ENCODE peak calls at places on chromosome 19, in five cellular contexts. L is H1, H is K562, B is SK-N-SH, C is HL-60. I is an unnamed sample.

GRCh38 chr19:34220472-34221063 is 33.8 kb upstream of the GARRE1 start:
- DNase-seq in L (no peak), H (peak; percentile 52), B (peak; percentile 67), C (peak; percentile 40), I (peak; percentile 83)

GRCh38 chr19:50327461-50328256 is 1.5 kb downstream of the KCNC3 start:
- DNase-seq in L (no peak), H (no peak), B (no peak), C (no peak), I (peak; percentile 23)

GRCh38 chr19:5826531-5827341 is 12.8 kb downstream of the FUT6 start:
- DNase-seq in L (no peak), H (peak; percentile 34), B (peak; percentile 83), C (peak; percentile 66), I (peak; percentile 85)

GRCh38 chr19:44698492-44699201 is at the start of gene CEACAM16:
- DNase-seq in L (no peak), H (no peak), B (no peak), C (no peak), I (no peak)

GRCh38 chr19:5624154-5624663 is 1.3 kb downstream of the SAFB start:
- DNase-seq in L (no peak), H (no peak), B (peak; percentile 35), C (no peak), I (peak; percentile 52)

GRCh38 chr19:44762033-44762432 is 13.5 kb downstream of the BCL3 start:
- DNase-seq in L (no peak), H (no peak), B (no peak), C (no peak), I (no peak)

GRCh38 chr19:18542936-18543813 is at the start of gene FKBP8:
- DNase-seq in L (peak; percentile 66), H (peak; percentile 97), B (peak; percentile 99), C (no peak), I (peak; percentile 97)

GRCh38 chr19:35124098-35125060 is 8.8 kb downstream of the FXYD3 start:
- DNase-seq in L (no peak), H (peak; percentile 97), B (peak; percentile 98), C (peak; percentile 58), I (peak; percentile 64)

GRCh38 chr19:6793973-6794372 is 21.5 kb downstream of the VAV1 start:
- DNase-seq in L (no peak), H (no peak), B (no peak), C (no peak), I (no peak)

GRCh38 chr19:15937771-15938170 is 3.4 kb upstream of the CYP4F11 start:
- DNase-seq in L (no peak), H (no peak), B (no peak), C (no peak), I (no peak)

GRCh38 chr19:46232029-46232428 is 2.5 kb downstream of the IGFL1 start:
- DNase-seq in L (no peak), H (no peak), B (no peak), C (no peak), I (no peak)

GRCh38 chr19:39179754-39180153 is 17.0 kb upstream of the NCCRP1 start:
- DNase-seq in L (no peak), H (no peak), B (no peak), C (no peak), I (no peak)

GRCh38 chr19:10214784-10215183 is 16.3 kb downstream of the S1PR2 start:
- DNase-seq in L (no peak), H (no peak), B (no peak), C (no peak), I (no peak)

GRCh38 chr19:49056101-49056901 is 1.2 kb downstream of the CGB7 start:
- DNase-seq in L (no peak), H (peak; percentile 88), B (peak; percentile 91), C (peak; percentile 15), I (peak; percentile 76)

GRCh38 chr19:27846944-27847343 is 1366.0 kb downstream of the UQCRFS1 start:
- DNase-seq in L (no peak), H (no peak), B (no peak), C (no peak), I (no peak)

GRCh38 chr19:10315335-10316214 is at the start of gene FDX2:
- DNase-seq in L (peak; percentile 79), H (peak; percentile 89), B (peak; percentile 97), C (no peak), I (peak; percentile 95)

GRCh38 chr19:41935781-41936415 is 7.6 kb upstream of the ERFL start:
- DNase-seq in L (no peak), H (no peak), B (no peak), C (no peak), I (no peak)

GRCh38 chr19:15575406-15575805 is 39.6 kb upstream of the CYP4F8 start:
- DNase-seq in L (no peak), H (no peak), B (no peak), C (no peak), I (no peak)

GRCh38 chr19:51372649-51373504 is at the start of gene NKG7:
- DNase-seq in L (no peak), H (peak; percentile 31), B (no peak), C (peak; percentile 92), I (no peak)

GRCh38 chr19:4456843-4457653 is 546 bp downstream of the UBXN6 start:
- DNase-seq in L (peak; percentile 44), H (peak; percentile 91), B (peak; percentile 98), C (peak; percentile 55), I (peak; percentile 85)

GRCh38 chr19:53308339-53308811 is 25.2 kb upstream of the ZNF845 start:
- DNase-seq in L (peak; percentile 56), H (peak; percentile 45), B (peak; percentile 85), C (no peak), I (peak; percentile 96)

GRCh38 chr19:17235618-17236413 is 9.8 kb downstream of the OCEL1 start:
- DNase-seq in L (no peak), H (peak; percentile 90), B (peak; percentile 90), C (peak; percentile 72), I (peak; percentile 78)

GRCh38 chr19:57708641-57709354 is at the start of gene ZNF154:
- DNase-seq in L (peak; percentile 65), H (no peak), B (no peak), C (no peak), I (peak; percentile 99)

GRCh38 chr19:3852177-3852511 is 16.7 kb downstream of the ZFR2 start:
- DNase-seq in L (no peak), H (no peak), B (no peak), C (no peak), I (no peak)

GRCh38 chr19:42366676-42367075 is 23.4 kb downstream of the CNFN start:
- DNase-seq in L (no peak), H (no peak), B (no peak), C (no peak), I (no peak)

GRCh38 chr19:41994994-41995958 is 1.2 kb upstream of the ATP1A3 start:
- DNase-seq in L (no peak), H (no peak), B (no peak), C (no peak), I (no peak)

GRCh38 chr19:30406220-30406944 is 34.2 kb downstream of the ZNF536 start:
- DNase-seq in L (no peak), H (peak; percentile 15), B (peak; percentile 56), C (no peak), I (peak; percentile 56)

GRCh38 chr19:18427752-18428131 is 8.5 kb downstream of the SSBP4 start:
- DNase-seq in L (no peak), H (no peak), B (no peak), C (no peak), I (no peak)

GRCh38 chr19:35249146-35249847 is 495 bp downstream of the LSR start:
- DNase-seq in L (no peak), H (peak; percentile 54), B (no peak), C (no peak), I (no peak)

GRCh38 chr19:16062789-16063188 is 13.5 kb upstream of the TPM4 start:
- DNase-seq in L (no peak), H (peak; percentile 73), B (peak; percentile 73), C (no peak), I (peak; percentile 75)

GRCh38 chr19:15613338-15613737 is 1.7 kb upstream of the CYP4F8 start:
- DNase-seq in L (no peak), H (no peak), B (no peak), C (no peak), I (no peak)

GRCh38 chr19:6042776-6043726 is 65.1 kb upstream of the RANBP3 start:
- DNase-seq in L (no peak), H (no peak), B (no peak), C (no peak), I (no peak)

GRCh38 chr19:13502231-13502630 is 4.0 kb downstream of the CACNA1A start:
- DNase-seq in L (no peak), H (no peak), B (no peak), C (no peak), I (no peak)
- TF ChIP-seq CTCF in L (no peak), H (no peak), B (no peak), C (no peak), I (no peak)

DNA sequence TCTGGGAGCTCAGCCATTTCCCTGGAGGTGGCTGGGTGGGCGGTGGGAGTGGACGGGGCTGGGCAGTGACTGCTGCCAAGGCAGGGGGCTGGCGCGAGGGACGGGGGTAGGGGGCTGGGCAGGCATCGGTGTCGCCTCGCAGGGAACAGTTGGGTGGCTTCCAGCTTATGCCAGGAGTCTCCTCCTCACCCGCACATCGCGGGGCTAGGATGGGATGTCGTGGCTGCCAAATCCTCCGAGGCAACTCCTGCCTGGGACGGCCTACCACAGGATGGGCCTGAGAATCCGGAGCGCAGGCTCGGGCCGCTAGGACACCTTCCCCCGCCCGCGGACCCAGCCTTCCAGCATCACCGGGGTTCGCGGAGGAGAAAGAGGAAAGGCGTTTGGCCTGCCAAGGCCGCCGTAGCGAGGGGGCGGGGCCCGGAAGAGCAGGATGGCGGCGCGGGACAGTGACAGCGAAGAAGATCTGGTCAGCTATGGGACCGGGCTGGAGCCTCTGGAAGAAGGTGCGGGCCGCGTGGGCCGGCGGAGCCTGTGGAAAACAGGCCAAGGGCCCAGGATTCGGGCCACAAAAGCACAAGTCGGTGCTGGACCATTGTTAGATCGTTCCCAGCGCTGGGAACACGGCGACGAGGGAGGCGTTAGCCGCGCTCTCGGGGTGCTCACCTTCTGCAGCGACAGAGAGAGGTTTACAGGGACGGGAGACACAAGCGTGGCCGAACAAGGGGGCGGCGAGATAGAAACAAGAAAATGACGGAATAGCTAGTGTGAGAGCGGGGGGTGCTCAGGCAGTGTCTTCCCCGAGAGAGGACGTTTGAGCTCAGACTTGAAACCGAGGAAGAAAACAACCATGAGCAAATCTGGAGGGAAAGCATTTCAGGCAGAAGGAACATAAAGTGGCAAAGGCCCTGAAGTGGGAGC is at the start of gene GPATCH1:
- DNase-seq in L (peak; percentile 60), H (peak; percentile 91), B (peak; percentile 96), C (peak; percentile 73), I (peak; percentile 97)
- TF ChIP-seq POLR2AphosphoS5 in L (peak; percentile 42), H (peak; percentile 68), B (peak; percentile 59), C (peak; percentile 90), I (peak; percentile 76)

GRCh38 chr19:932647-933552 is 7.1 kb downstream of the ARID3A start:
- DNase-seq in L (no peak), H (no peak), B (peak; percentile 94), C (no peak), I (peak; percentile 74)
- H3K4me3 ChIP-seq in L (no peak overlapping the region), H (no peak overlapping the region), B (peak overlapping the region; percentile 46), C (no peak overlapping the region), I (no peak overlapping the region)

GRCh38 chr19:7943444-7944176 is at the start of gene TIMM44:
- DNase-seq in L (peak; percentile 98), H (peak; percentile 99), B (peak; percentile 97), C (peak; percentile 99), I (peak; percentile 100)

GRCh38 chr19:7940841-7941240 is 2.6 kb downstream of the TIMM44 start:
- DNase-seq in L (no peak), H (no peak), B (no peak), C (no peak), I (no peak)

GRCh38 chr19:7944177-7944761 is 803 bp upstream of the TIMM44 start:
- DNase-seq in L (peak; percentile 63), H (peak; percentile 80), B (peak; percentile 84), C (peak; percentile 77), I (peak; percentile 94)

GRCh38 chr19:7941895-7942596 is 1.4 kb downstream of the TIMM44 start:
- DNase-seq in L (no peak), H (no peak), B (no peak), C (no peak), I (no peak)

GRCh38 chr19:7942981-7943443 is 454 bp downstream of the TIMM44 start:
- DNase-seq in L (no peak), H (no peak), B (peak; percentile 69), C (no peak), I (no peak)
- TF ChIP-seq CTCF in L (no peak), H (no peak), B (no peak), C (no peak), I (no peak)